ENCODE peak calls at places on chromosomes 5 and 9, in eight cellular contexts. G is ureter; Q is stimulated activated CD4-positive, alpha-beta T cell treated with anti-CD3 and anti-CD28 coated beads, Interleukin-12 subunit alpha, Interleukin-12 subunit beta, amount 100 ng/mL, for 4 hours; T is iris pigment epithelial cell; P is nucleus accumbens; B is T follicular helper cell; F is bronchial epithelial cell; A is activated naive CD4-positive, alpha-beta T cell. C is an unnamed sample.

GRCh38 chr5:150556859-150557506 is 49.1 kb downstream of the NDST1 start:
- DNase-seq in G (no peak), Q (no peak), T (no peak), P (no peak), B (no peak), F (no peak), A (no peak), C (no peak)

GRCh38 chr5:180862645-180863044 is 1.6 kb upstream of the ZFP62 start:
- DNase-seq in G (no peak), Q (no peak), T (no peak), P (no peak), B (no peak), F (no peak), A (no peak), C (no peak)

GRCh38 chr5:130836729-130837660 is 328.1 kb downstream of the HINT1 start:
- DNase-seq in G (no peak), Q (no peak), T (peak), P (no peak), B (no peak), F (peak), A (no peak), C (no peak)

GRCh38 chr9:106075991-106076390 is 381.6 kb downstream of the TMEM38B start:
- DNase-seq in G (no peak), Q (no peak), T (peak), P (no peak), B (no peak), F (peak), A (no peak), C (no peak)

GRCh38 chr5:149205625-149206523 is 64.6 kb downstream of the ABLIM3 start:
- DNase-seq in G (peak), Q (no peak), T (peak), P (no peak), B (no peak), F (peak), A (no peak), C (no peak)

GRCh38 chr9:127847155-127847463 is 7.3 kb downstream of the ENG start:
- DNase-seq in G (no peak), Q (no peak), T (peak), P (no peak), B (no peak), F (no peak), A (no peak), C (no peak)

GRCh38 chr5:171845857-171846785 is 60.5 kb downstream of the SMIM23 start:
- DNase-seq in G (no peak), Q (no peak), T (peak), P (no peak), B (no peak), F (no peak), A (no peak), C (no peak)

GRCh38 chr9:29798599-29798998 is 2225.3 kb upstream of the C9orf72 start:
- DNase-seq in G (no peak), Q (no peak), T (no peak), P (no peak), B (no peak), F (peak), A (no peak), C (no peak)

GRCh38 chr5:43154424-43154823 is 33.7 kb downstream of the ZNF131 start:
- DNase-seq in G (no peak), Q (no peak), T (no peak), P (no peak), B (no peak), F (no peak), A (no peak), C (no peak)

GRCh38 chr5:43889238-43889637 is 286.3 kb downstream of the NNT start:
- DNase-seq in G (no peak), Q (no peak), T (no peak), P (no peak), B (no peak), F (no peak), A (no peak), C (no peak)

GRCh38 chr9:77215874-77216273 is 38.5 kb downstream of the VPS13A start:
- DNase-seq in G (no peak), Q (no peak), T (peak), P (no peak), B (no peak), F (no peak), A (no peak), C (no peak)

GRCh38 chr5:138752951-138753793 is at the start of gene CTNNA1:
- DNase-seq in G (peak), Q (peak), T (peak), P (peak), B (peak), F (peak), A (no peak), C (peak)

GRCh38 chr9:136723989-136724388 is 11.6 kb downstream of the DIPK1B start:
- DNase-seq in G (no peak), Q (no peak), T (no peak), P (no peak), B (no peak), F (no peak), A (no peak), C (no peak)

GRCh38 chr9:120755827-120756434 is 37.3 kb downstream of the FBXW2 start:
- DNase-seq in G (peak), Q (peak), T (no peak), P (peak), B (peak), F (peak), A (peak), C (peak)

GRCh38 chr5:159628703-159629102 is 287.6 kb upstream of the ADRA1B start:
- DNase-seq in G (no peak), Q (no peak), T (no peak), P (no peak), B (no peak), F (no peak), A (no peak), C (no peak)

GRCh38 chr5:147223951-147224791 is 10.7 kb upstream of the STK32A start:
- DNase-seq in G (peak), Q (no peak), T (peak), P (peak), B (no peak), F (peak), A (no peak), C (no peak)

GRCh38 chr9:111630182-111631070 is 708 bp upstream of the DNAJC25 start:
- DNase-seq in G (no peak), Q (no peak), T (no peak), P (peak), B (no peak), F (no peak), A (no peak), C (peak)

GRCh38 chr5:99037668-99038067 is 108.9 kb upstream of the CHD1 start:
- DNase-seq in G (peak), Q (no peak), T (peak), P (no peak), B (peak), F (peak), A (no peak), C (no peak)

GRCh38 chr5:138662599-138662998 is 87.4 kb upstream of the HSPA9 start:
- DNase-seq in G (no peak), Q (peak), T (no peak), P (no peak), B (no peak), F (no peak), A (no peak), C (peak)

GRCh38 chr5:82720213-82720612 is 357.0 kb downstream of the TMEM167A start:
- DNase-seq in G (no peak), Q (no peak), T (no peak), P (no peak), B (no peak), F (no peak), A (no peak), C (no peak)

GRCh38 chr9:113892861-113893491 is 16.9 kb downstream of the ZNF618 start:
- DNase-seq in G (no peak), Q (no peak), T (no peak), P (no peak), B (no peak), F (no peak), A (no peak), C (no peak)

GRCh38 chr9:111272571-111272970 is 57.5 kb downstream of the OR2K2 start:
- DNase-seq in G (no peak), Q (no peak), T (no peak), P (no peak), B (no peak), F (no peak), A (no peak), C (no peak)

GRCh38 chr5:54785729-54786548 is 199.5 kb downstream of the ESM1 start:
- DNase-seq in G (peak), Q (no peak), T (no peak), P (peak), B (no peak), F (no peak), A (no peak), C (peak)

GRCh38 chr9:96169488-96169887 is 132.5 kb downstream of the HSD17B3 start:
- DNase-seq in G (peak), Q (no peak), T (peak), P (no peak), B (no peak), F (no peak), A (no peak), C (no peak)

GRCh38 chr9:100473271-100474081 is 527 bp downstream of the TMEFF1 start:
- DNase-seq in G (no peak), Q (peak), T (peak), P (peak), B (peak), F (no peak), A (no peak), C (peak)

GRCh38 chr5:40223884-40224402 is 455.8 kb upstream of the PTGER4 start:
- DNase-seq in G (no peak), Q (no peak), T (peak), P (no peak), B (no peak), F (peak), A (no peak), C (no peak)

GRCh38 chr5:175235251-175235963 is 208.6 kb downstream of the DRD1 start:
- DNase-seq in G (no peak), Q (no peak), T (no peak), P (no peak), B (no peak), F (no peak), A (no peak), C (peak)

GRCh38 chr5:79416499-79416898 is 97.4 kb downstream of the HOMER1 start:
- DNase-seq in G (no peak), Q (no peak), T (peak), P (no peak), B (no peak), F (no peak), A (no peak), C (no peak)

GRCh38 chr9:124794902-124795491 is 18.1 kb downstream of the OLFML2A start:
- DNase-seq in G (no peak), Q (no peak), T (no peak), P (no peak), B (no peak), F (no peak), A (no peak), C (no peak)

GRCh38 chr5:73170522-73170921 is 2.5 kb upstream of the TMEM174 start:
- DNase-seq in G (no peak), Q (no peak), T (peak), P (no peak), B (no peak), F (peak), A (no peak), C (no peak)

GRCh38 chr5:33891731-33892418 is at the start of gene ADAMTS12:
- DNase-seq in G (peak), Q (no peak), T (peak), P (no peak), B (no peak), F (no peak), A (no peak), C (no peak)

GRCh38 chr5:137218471-137218870 is 280.7 kb downstream of the SPOCK1 start:
- DNase-seq in G (no peak), Q (no peak), T (peak), P (no peak), B (no peak), F (peak), A (no peak), C (no peak)

GRCh38 chr5:102796481-102796880 is 41.4 kb downstream of the PAM start:
- DNase-seq in G (no peak), Q (no peak), T (no peak), P (no peak), B (no peak), F (no peak), A (no peak), C (no peak)

GRCh38 chr9:81620009-81620405 is 69.3 kb downstream of the TLE1 start:
- DNase-seq in G (no peak), Q (peak), T (no peak), P (no peak), B (no peak), F (no peak), A (no peak), C (no peak)

GRCh38 chr5:170633235-170634041 is 129.6 kb downstream of the KCNIP1 start:
- DNase-seq in G (peak), Q (no peak), T (peak), P (peak), B (no peak), F (peak), A (no peak), C (no peak)

GRCh38 chr5:72597456-72597948 is 90.3 kb upstream of the ZNF366 start:
- DNase-seq in G (no peak), Q (no peak), T (peak), P (no peak), B (no peak), F (peak), A (no peak), C (no peak)

GRCh38 chr9:75039006-75039405 is 10.9 kb upstream of the CARNMT1 start:
- DNase-seq in G (no peak), Q (no peak), T (peak), P (no peak), B (no peak), F (peak), A (no peak), C (no peak)

C was measured in dorsolateral prefrontal cortex.